ENCODE peak calls at places on chromosomes 13 and 19, in six cellular contexts. One of them, this sample, is unnamed.

GRCh38 chr19:6402834-6403608 is 10.1 kb upstream of the GTF2F1 start:
- DNase-seq in astrocyte of the cerebellum: peak
- DNase-seq in lower leg skin: no peak
- DNase-seq in AG09319: no peak
- DNase-seq in foreskin fibroblast: peak
- DNase-seq in IMR-90: peak
- DNase-seq in this sample: no peak

GRCh38 chr13:44050450-44051063 is 170.9 kb downstream of the LACC1 start:
- DNase-seq in IMR-90: peak
- DNase-seq in foreskin fibroblast: peak
- DNase-seq in lower leg skin: no peak
- DNase-seq in AG09319: peak
- DNase-seq in astrocyte of the cerebellum: no peak
- DNase-seq in this sample: no peak

GRCh38 chr19:18749362-18750231 is 41.5 kb downstream of the COMP start:
- DNase-seq in AG09319: no peak
- DNase-seq in lower leg skin: no peak
- DNase-seq in IMR-90: no peak
- DNase-seq in astrocyte of the cerebellum: no peak
- DNase-seq in foreskin fibroblast: no peak
- DNase-seq in this sample: no peak

GRCh38 chr13:98222816-98223215 is 45.7 kb upstream of the RNF113B start:
- DNase-seq in foreskin fibroblast: no peak
- DNase-seq in astrocyte of the cerebellum: no peak
- DNase-seq in IMR-90: no peak
- DNase-seq in AG09319: no peak
- DNase-seq in lower leg skin: no peak
- DNase-seq in this sample: no peak

GRCh38 chr13:28349901-28350654 is 144.8 kb downstream of the FLT1 start:
- DNase-seq in AG09319: no peak
- DNase-seq in foreskin fibroblast: no peak
- DNase-seq in IMR-90: no peak
- DNase-seq in astrocyte of the cerebellum: no peak
- DNase-seq in lower leg skin: no peak
- DNase-seq in this sample: no peak

GRCh38 chr19:3184847-3185481 is 766 bp upstream of the NCLN start:
- DNase-seq in AG09319: peak
- DNase-seq in foreskin fibroblast: peak
- DNase-seq in IMR-90: no peak
- DNase-seq in astrocyte of the cerebellum: peak
- DNase-seq in lower leg skin: no peak
- DNase-seq in this sample: no peak

GRCh38 chr19:3710265-3710812 is 2.2 kb downstream of the TJP3 start:
- DNase-seq in astrocyte of the cerebellum: no peak
- DNase-seq in foreskin fibroblast: peak
- DNase-seq in AG09319: no peak
- DNase-seq in lower leg skin: peak
- DNase-seq in IMR-90: peak
- DNase-seq in this sample: no peak

GRCh38 chr19:55473201-55473600 is 3.2 kb upstream of the ZNF628 start:
- DNase-seq in lower leg skin: no peak
- DNase-seq in foreskin fibroblast: no peak
- DNase-seq in IMR-90: no peak
- DNase-seq in astrocyte of the cerebellum: no peak
- DNase-seq in AG09319: no peak
- DNase-seq in this sample: no peak

GRCh38 chr19:7483720-7484201 is 5.1 kb downstream of the PEX11G start:
- DNase-seq in IMR-90: no peak
- DNase-seq in foreskin fibroblast: no peak
- DNase-seq in lower leg skin: no peak
- DNase-seq in AG09319: no peak
- DNase-seq in astrocyte of the cerebellum: no peak
- DNase-seq in this sample: no peak

GRCh38 chr13:27053902-27054595 is 117.6 kb downstream of the USP12 start:
- DNase-seq in IMR-90: peak
- DNase-seq in lower leg skin: no peak
- DNase-seq in astrocyte of the cerebellum: peak
- DNase-seq in AG09319: peak
- DNase-seq in foreskin fibroblast: peak
- DNase-seq in this sample: peak

GRCh38 chr19:18898081-18898532 is 2.1 kb upstream of the CERS1 start:
- DNase-seq in IMR-90: no peak
- DNase-seq in AG09319: no peak
- DNase-seq in lower leg skin: no peak
- DNase-seq in foreskin fibroblast: peak
- DNase-seq in astrocyte of the cerebellum: no peak
- DNase-seq in this sample: no peak

GRCh38 chr19:58577581-58578429 is 4.7 kb upstream of the MZF1 start:
- DNase-seq in AG09319: no peak
- DNase-seq in foreskin fibroblast: no peak
- DNase-seq in IMR-90: no peak
- DNase-seq in astrocyte of the cerebellum: no peak
- DNase-seq in lower leg skin: peak
- DNase-seq in this sample: no peak

GRCh38 chr13:113029487-113030258 is 60.7 kb downstream of the MCF2L start:
- DNase-seq in lower leg skin: no peak
- DNase-seq in IMR-90: no peak
- DNase-seq in astrocyte of the cerebellum: no peak
- DNase-seq in AG09319: no peak
- DNase-seq in foreskin fibroblast: peak
- DNase-seq in this sample: no peak

GRCh38 chr13:37475966-37476365 is 122.6 kb downstream of the POSTN start:
- DNase-seq in AG09319: no peak
- DNase-seq in IMR-90: peak
- DNase-seq in foreskin fibroblast: peak
- DNase-seq in lower leg skin: no peak
- DNase-seq in astrocyte of the cerebellum: no peak
- DNase-seq in this sample: no peak

GRCh38 chr19:46435009-46435408 is 6.3 kb upstream of the PNMA8C start:
- DNase-seq in lower leg skin: no peak
- DNase-seq in IMR-90: no peak
- DNase-seq in foreskin fibroblast: no peak
- DNase-seq in AG09319: no peak
- DNase-seq in astrocyte of the cerebellum: no peak
- DNase-seq in this sample: no peak

GRCh38 chr19:38657633-38658222 is 10.3 kb downstream of the ACTN4 start:
- DNase-seq in IMR-90: peak
- DNase-seq in AG09319: no peak
- DNase-seq in astrocyte of the cerebellum: no peak
- DNase-seq in lower leg skin: no peak
- DNase-seq in foreskin fibroblast: peak
- DNase-seq in this sample: peak
- TF ChIP-seq CTCF in IMR-90: no peak
- TF ChIP-seq CTCF in AG09319: no peak
- TF ChIP-seq CTCF in astrocyte of the cerebellum: no peak
- TF ChIP-seq CTCF in lower leg skin: no peak
- TF ChIP-seq CTCF in foreskin fibroblast: no peak
- TF ChIP-seq CTCF in this sample: no peak

DNA sequence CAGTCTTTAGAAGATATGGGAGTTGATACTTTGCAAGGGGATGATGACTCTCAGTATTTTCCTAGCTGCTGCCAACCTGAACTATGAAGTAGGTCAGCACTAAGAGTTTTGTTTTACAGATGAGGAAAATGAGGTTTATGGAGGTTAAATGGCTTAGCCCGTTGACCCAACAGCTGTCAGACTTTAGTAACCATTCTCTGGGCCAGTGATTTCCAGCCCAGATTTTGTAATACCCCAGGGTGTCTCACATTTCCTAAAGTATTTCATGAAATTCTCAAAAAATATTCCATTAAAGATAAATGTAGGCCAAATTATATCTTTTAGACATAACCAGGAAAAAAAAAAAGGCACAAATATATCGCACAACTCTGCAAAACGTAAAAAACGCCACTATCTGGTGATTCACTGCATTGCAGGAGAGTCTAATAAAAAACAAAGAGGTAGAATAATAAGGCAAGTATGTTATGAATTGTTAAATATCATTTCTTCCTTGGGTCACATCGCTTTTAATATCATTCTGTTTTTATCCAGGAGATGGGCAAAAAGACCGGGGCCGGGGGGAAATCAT is 112.5 kb downstream of the DACH1 start:
- DNase-seq in foreskin fibroblast: no peak
- DNase-seq in AG09319: no peak
- DNase-seq in IMR-90: no peak
- DNase-seq in lower leg skin: no peak
- DNase-seq in astrocyte of the cerebellum: no peak
- DNase-seq in this sample: no peak
- TF ChIP-seq CTCF in foreskin fibroblast: no peak
- TF ChIP-seq CTCF in AG09319: peak
- TF ChIP-seq CTCF in IMR-90: no peak
- TF ChIP-seq CTCF in lower leg skin: no peak
- TF ChIP-seq CTCF in astrocyte of the cerebellum: no peak
- TF ChIP-seq CTCF in this sample: peak

DNA sequence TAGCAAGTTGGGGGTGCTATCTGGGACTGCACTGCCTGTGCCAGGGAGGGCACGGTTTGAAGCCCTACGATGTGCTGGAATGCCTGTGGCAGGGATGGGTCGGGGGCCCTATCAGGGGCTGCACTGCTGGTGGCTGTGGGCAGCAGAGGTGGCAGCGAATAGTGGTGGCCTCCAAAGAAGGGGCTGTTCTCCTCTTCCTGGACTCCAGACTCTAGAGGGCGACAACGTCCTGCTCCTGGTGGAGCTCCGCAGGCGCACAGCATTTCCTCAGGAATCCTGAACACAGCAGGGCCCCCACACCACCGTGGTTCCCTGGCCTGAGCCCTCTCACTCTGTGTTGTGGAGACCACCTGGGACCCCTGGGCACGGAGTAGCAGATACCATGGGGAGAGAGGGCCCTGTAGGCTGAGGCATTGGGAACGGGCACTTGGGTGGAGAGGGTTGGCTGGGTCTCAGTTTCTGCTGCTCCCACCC is 145.6 kb downstream of the TNFRSF19 start:
- DNase-seq in IMR-90: no peak
- DNase-seq in AG09319: no peak
- DNase-seq in lower leg skin: no peak
- DNase-seq in astrocyte of the cerebellum: no peak
- DNase-seq in foreskin fibroblast: peak
- DNase-seq in this sample: no peak
- TF ChIP-seq CTCF in IMR-90: peak
- TF ChIP-seq CTCF in AG09319: peak
- TF ChIP-seq CTCF in lower leg skin: no peak
- TF ChIP-seq CTCF in astrocyte of the cerebellum: peak
- TF ChIP-seq CTCF in foreskin fibroblast: no peak
- TF ChIP-seq CTCF in this sample: peak

GRCh38 chr19:51808333-51808986 is 13.5 kb downstream of the FPR3 start:
- DNase-seq in AG09319: peak
- DNase-seq in IMR-90: no peak
- DNase-seq in lower leg skin: no peak
- DNase-seq in astrocyte of the cerebellum: no peak
- DNase-seq in foreskin fibroblast: peak
- DNase-seq in this sample: no peak
- TF ChIP-seq CTCF in AG09319: peak
- TF ChIP-seq CTCF in IMR-90: no peak
- TF ChIP-seq CTCF in lower leg skin: no peak
- TF ChIP-seq CTCF in astrocyte of the cerebellum: no peak
- TF ChIP-seq CTCF in foreskin fibroblast: no peak
- TF ChIP-seq CTCF in this sample: no peak

This sample was measured in epithelial cell of proximal tubule.